ENCODE peak calls at places on chromosomes 12 and 14, in six cellular contexts. Y, M, S, C, Z and F are unnamed samples.

GRCh38 chr12:19088576-19088975 is 41.0 kb upstream of the PLEKHA5 start:
- DNase-seq in C (no peak), Z (no peak), S (no peak), M (no peak), Y (no peak), F (no peak)

GRCh38 chr12:93302331-93303229 is 75.1 kb upstream of the NUDT4 start:
- DNase-seq in Z (no peak), M (peak), Y (peak), C (no peak), S (no peak), F (no peak)

GRCh38 chr12:116249938-116250337 is 27.6 kb downstream of the MED13L start:
- DNase-seq in C (no peak), M (no peak), Y (no peak), Z (no peak), S (no peak), F (no peak)

GRCh38 chr12:85626031-85626781 is 210.0 kb downstream of the RASSF9 start:
- DNase-seq in Z (no peak), Y (peak), M (peak), C (no peak), S (no peak), F (no peak)

GRCh38 chr12:61291647-61292046 is 968.6 kb upstream of the USP15 start:
- DNase-seq in M (no peak), S (no peak), C (no peak), Y (no peak), Z (no peak), F (no peak)

GRCh38 chr14:71675902-71676291 is 256.3 kb upstream of the RGS6 start:
- DNase-seq in S (no peak), M (peak), Z (no peak), Y (no peak), C (no peak), F (no peak)

GRCh38 chr14:103735815-103736545 is 20.4 kb downstream of the ZFYVE21 start:
- DNase-seq in Z (no peak), S (no peak), Y (no peak), C (no peak), M (no peak), F (no peak)

GRCh38 chr14:50362791-50363733 is 33.6 kb downstream of the CDKL1 start:
- DNase-seq in M (peak), Z (no peak), S (no peak), Y (no peak), C (no peak), F (no peak)

GRCh38 chr14:103329421-103330347 is 4.4 kb upstream of the EIF5 start:
- DNase-seq in C (peak), Y (no peak), M (peak), Z (peak), S (peak), F (no peak)

GRCh38 chr14:35399083-35399807 is 5.3 kb downstream of the NFKBIA start:
- DNase-seq in C (no peak), S (no peak), M (no peak), Z (no peak), Y (peak), F (no peak)

GRCh38 chr14:21868442-21869046 is 194.9 kb upstream of the OR4E1 start:
- DNase-seq in C (peak), Z (peak), M (peak), S (peak), Y (peak), F (no peak)

GRCh38 chr12:85440273-85440672 is 160.3 kb downstream of the ALX1 start:
- DNase-seq in C (no peak), M (no peak), S (no peak), Z (no peak), Y (no peak), F (no peak)

GRCh38 chr14:90060965-90061848 is 587 bp upstream of the KCNK13 start:
- DNase-seq in Y (no peak), S (no peak), Z (no peak), C (no peak), M (no peak), F (no peak)

GRCh38 chr12:109940339-109940923 is 40.4 kb downstream of the TCHP start:
- DNase-seq in Z (peak), C (no peak), M (no peak), S (no peak), Y (no peak), F (no peak)

GRCh38 chr12:131828671-131829350 is 618 bp downstream of the MMP17 start:
- DNase-seq in C (no peak), M (no peak), S (no peak), Y (no peak), Z (no peak), F (no peak)

GRCh38 chr12:94290353-94290752 is 142.0 kb downstream of the PLXNC1 start:
- DNase-seq in C (no peak), Z (no peak), Y (no peak), M (no peak), S (no peak), F (no peak)

GRCh38 chr14:104513641-104514046 is 65.9 kb upstream of the C14orf180 start:
- DNase-seq in Y (no peak), Z (no peak), M (no peak), C (peak), S (no peak), F (peak)

GRCh38 chr14:53186532-53186931 is 33.4 kb upstream of the DDHD1 start:
- DNase-seq in C (no peak), Y (no peak), M (no peak), S (no peak), Z (no peak), F (no peak)

GRCh38 chr12:106096376-106096775 is 42.4 kb downstream of the NUAK1 start:
- DNase-seq in C (peak), S (no peak), Z (no peak), Y (peak), M (no peak), F (no peak)

GRCh38 chr12:95446511-95446910 is 27.4 kb upstream of the METAP2 start:
- DNase-seq in Y (no peak), M (peak), S (peak), C (peak), Z (peak), F (no peak)

GRCh38 chr12:78767264-78767981 is 97.2 kb upstream of the SYT1 start:
- DNase-seq in S (no peak), C (no peak), Y (no peak), M (no peak), Z (no peak), F (no peak)

GRCh38 chr14:20215196-20215595 is 8.3 kb upstream of the OR11H6 start:
- DNase-seq in Z (no peak), Y (no peak), M (no peak), C (no peak), S (no peak), F (no peak)

GRCh38 chr12:123031171-123031845 is 50.8 kb downstream of the ARL6IP4 start:
- DNase-seq in C (no peak), S (no peak), M (no peak), Y (no peak), Z (no peak), F (no peak)

GRCh38 chr14:64745511-64746041 is 41.4 kb downstream of the PLEKHG3 start:
- DNase-seq in Z (no peak), Y (no peak), C (no peak), S (peak), M (peak), F (no peak)

GRCh38 chr14:53180272-53181221 is 27.4 kb upstream of the DDHD1 start:
- DNase-seq in S (peak), Y (no peak), M (peak), Z (peak), C (no peak), F (peak)

GRCh38 chr12:112107728-112108447 is 695 bp downstream of the NAA25 start:
- DNase-seq in Z (peak), M (no peak), C (no peak), S (no peak), Y (peak), F (no peak)

GRCh38 chr14:58129208-58129607 is 22.8 kb downstream of the ARMH4 start:
- DNase-seq in S (no peak), M (no peak), Y (no peak), C (no peak), Z (no peak), F (no peak)

GRCh38 chr14:88667555-88668273 is 104.9 kb downstream of the ZC3H14 start:
- DNase-seq in S (peak), Y (peak), Z (peak), C (peak), M (peak), F (no peak)

GRCh38 chr14:54822685-54823084 is 79.9 kb downstream of the GCH1 start:
- DNase-seq in S (no peak), C (no peak), Z (no peak), M (no peak), Y (no peak), F (no peak)

GRCh38 chr12:76033116-76034001 is 1.8 kb upstream of the PHLDA1 start:
- DNase-seq in C (no peak), S (no peak), Z (no peak), Y (peak), M (peak), F (no peak)

GRCh38 chr14:87196436-87196835 is 796.5 kb downstream of the GALC start:
- DNase-seq in Y (no peak), M (no peak), S (no peak), C (no peak), Z (no peak), F (no peak)

GRCh38 chr14:90388437-90388836 is 8.4 kb upstream of the CALM1 start:
- DNase-seq in M (peak), C (peak), Z (peak), Y (peak), S (no peak), F (no peak)

GRCh38 chr14:66403183-66403582 is 83.0 kb upstream of the CCDC196 start:
- DNase-seq in C (no peak), S (peak), Y (peak), M (peak), Z (no peak), F (peak)

GRCh38 chr12:90280033-90280432 is 571.4 kb upstream of the ATP2B1 start:
- DNase-seq in S (no peak), M (peak), Y (no peak), C (no peak), Z (no peak), F (no peak)

GRCh38 chr12:62719027-62719426 is 215.9 kb downstream of the PPM1H start:
- DNase-seq in Y (no peak), Z (no peak), S (no peak), C (no peak), M (no peak), F (no peak)

GRCh38 chr12:26919216-26919555 is 18.6 kb downstream of the INTS13 start:
- DNase-seq in M (no peak), Y (peak), C (no peak), S (no peak), Z (no peak), F (no peak)

GRCh38 chr12:6046511-6047180 is 77.8 kb downstream of the VWF start:
- DNase-seq in C (no peak), S (no peak), M (no peak), Z (no peak), Y (no peak), F (no peak)

DNA sequence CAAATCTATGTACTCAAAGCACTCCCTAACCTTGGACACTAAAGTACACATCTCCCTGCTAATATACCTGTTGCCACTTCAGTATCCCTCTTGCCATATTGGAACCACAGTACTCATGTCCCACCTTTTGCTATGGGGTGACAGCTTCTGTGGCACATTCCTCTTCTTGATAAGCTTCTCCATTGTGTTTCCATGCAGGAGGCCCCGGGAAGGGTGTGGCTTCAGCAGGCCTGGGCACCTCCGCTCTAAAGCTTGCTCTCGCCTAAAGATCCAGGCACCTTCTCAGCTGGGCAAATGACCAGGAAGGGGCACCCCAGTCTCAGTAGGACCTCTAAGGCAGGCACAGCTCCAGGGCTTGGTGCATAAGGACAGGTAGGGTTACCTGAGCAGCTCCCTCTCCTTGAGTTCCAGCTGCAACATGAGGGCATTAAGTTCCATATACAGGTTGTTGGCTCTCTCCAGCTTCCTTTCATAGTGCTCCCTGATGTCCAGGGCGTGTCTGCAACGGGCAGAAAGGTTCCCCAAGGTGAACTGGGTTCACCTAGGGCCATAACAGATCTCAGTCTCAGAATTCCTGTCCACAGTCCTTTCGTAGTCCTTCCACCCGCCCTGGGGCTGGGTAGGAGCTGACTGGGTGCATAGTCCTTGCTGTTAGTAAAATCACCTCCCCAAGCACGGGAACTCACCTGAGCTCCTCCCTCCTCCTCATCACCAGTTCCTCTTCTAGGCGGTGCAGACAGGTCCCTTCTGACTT is 15.9 kb downstream of the MAP3K12 start:
- DNase-seq in S (no peak), M (no peak), C (no peak), Z (peak), Y (no peak), F (no peak)
- TF ChIP-seq POLR2A in S (peak), M (no peak), C (no peak), Z (no peak), Y (peak), F (no peak)

GRCh38 chr14:92653162-92653651 is 95.2 kb downstream of the LGMN start:
- DNase-seq in Y (no peak), S (no peak), C (no peak), M (no peak), Z (no peak), F (no peak)
- TF ChIP-seq POLR2A in Y (no peak), S (no peak), C (no peak), M (no peak), Z (no peak), F (no peak)

GRCh38 chr14:24215495-24216344 is at the start of gene MDP1:
- DNase-seq in M (peak), Z (peak), S (peak), C (peak), Y (peak), F (peak)
- TF ChIP-seq POLR2A in M (peak), Z (peak), S (no peak), C (no peak), Y (peak), F (peak)

DNA sequence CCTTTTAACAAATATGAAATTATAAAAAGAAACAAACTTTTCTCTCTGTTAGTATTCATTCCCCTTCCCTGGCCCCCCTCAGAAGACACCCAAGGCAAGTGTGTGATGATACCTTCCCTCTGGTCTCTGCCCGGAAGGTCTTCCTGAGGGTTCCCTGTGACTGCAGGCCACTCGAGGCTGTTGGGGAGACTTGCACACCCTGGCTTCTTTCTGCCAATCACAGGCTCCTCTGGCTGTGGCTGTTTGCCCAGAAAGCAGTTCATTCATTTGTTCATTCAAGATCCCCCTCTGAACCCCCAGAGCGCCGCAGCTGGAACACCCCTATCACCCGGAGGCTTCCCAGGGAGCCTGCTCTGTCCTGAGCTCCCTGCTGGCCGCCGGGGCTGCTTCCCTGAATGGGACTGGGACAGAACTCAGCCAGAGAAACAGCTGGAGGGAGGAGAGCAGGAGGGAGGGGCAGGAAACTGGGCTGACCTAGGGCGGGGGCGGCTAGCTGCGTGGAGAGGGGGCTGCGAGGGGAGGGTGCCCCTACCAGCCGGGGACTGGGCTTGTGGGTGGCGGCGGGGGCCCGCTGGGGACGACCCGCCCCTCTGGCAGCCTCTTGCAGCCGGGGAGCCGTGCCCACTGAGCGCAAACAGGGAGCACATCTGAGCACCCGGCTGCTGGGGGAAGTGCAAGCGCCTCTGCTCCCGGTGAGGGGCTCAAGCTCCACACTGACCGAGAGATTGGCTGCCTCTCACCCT is at the start of gene CMKLR1:
- DNase-seq in C (no peak), S (no peak), M (no peak), Y (no peak), Z (peak), F (peak)
- TF ChIP-seq POLR2A in C (no peak), S (no peak), M (no peak), Y (no peak), Z (peak), F (no peak)

GRCh38 chr12:57224973-57225679 is 4.4 kb upstream of the SHMT2 start:
- DNase-seq in M (no peak), Y (peak), S (no peak), C (peak), Z (peak), F (no peak)
- TF ChIP-seq POLR2A in M (no peak), Y (no peak), S (no peak), C (no peak), Z (no peak), F (no peak)

DNA sequence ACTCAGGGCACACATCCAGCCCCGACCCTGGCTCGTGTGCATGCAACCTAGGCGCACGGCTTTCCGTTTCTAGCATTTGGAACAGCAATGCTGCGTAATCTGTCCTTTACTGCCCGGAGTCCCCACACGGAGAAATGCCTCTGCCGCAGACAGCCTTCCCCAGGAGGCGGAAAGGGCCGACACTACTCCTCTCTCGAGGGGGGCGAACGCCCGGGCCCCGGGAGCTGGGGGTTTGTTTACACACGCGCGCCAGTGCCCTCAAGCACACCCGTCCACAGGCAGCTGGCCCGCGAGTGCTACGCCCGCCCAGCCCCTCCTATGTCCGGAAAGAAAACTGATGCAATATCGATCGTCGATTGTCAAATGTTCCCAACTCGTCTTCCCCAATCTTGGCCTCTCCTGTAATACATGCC is 849 bp downstream of the SLC38A2 start:
- DNase-seq in Y (no peak), M (peak), S (no peak), C (peak), Z (peak), F (peak)
- TF ChIP-seq POLR2A in Y (peak), M (peak), S (peak), C (no peak), Z (no peak), F (no peak)